ENCODE peak calls at places on chromosomes 2 and 18, in four cellular contexts. W, G, Y and P are unnamed samples.

GRCh38 chr18:8706545-8706980 is 1.2 kb downstream of the MTCL1 start:
- DNase-seq in W (no peak), G (no peak), Y (no peak), P (no peak)

GRCh38 chr18:59898609-59899297 is 1.0 kb upstream of the PMAIP1 start:
- DNase-seq in W (no peak), G (no peak), Y (no peak), P (no peak)

GRCh38 chr18:5298156-5298852 is 2.8 kb upstream of the ZBTB14 start:
- DNase-seq in W (no peak), G (no peak), Y (no peak), P (no peak)

GRCh38 chr2:101219281-101219680 is 33.4 kb upstream of the CNOT11 start:
- DNase-seq in W (no peak), G (no peak), Y (no peak), P (no peak)

GRCh38 chr2:38090928-38091327 is 15.0 kb upstream of the CYP1B1 start:
- DNase-seq in W (no peak), G (no peak), Y (no peak), P (no peak)

GRCh38 chr2:161078211-161078539 is 82.1 kb upstream of the TANK start:
- DNase-seq in W (no peak), G (no peak), Y (no peak), P (no peak)

GRCh38 chr2:205273627-205274026 is 408.7 kb upstream of the NRP2 start:
- DNase-seq in W (no peak), G (no peak), Y (no peak), P (no peak)

GRCh38 chr2:176269319-176270099 is at the start of gene MTX2:
- DNase-seq in W (peak; percentile 71), G (peak; percentile 18), Y (peak; percentile 59), P (no peak)

GRCh38 chr2:66509326-66509811 is 74.4 kb downstream of the MEIS1 start:
- DNase-seq in W (no peak), G (no peak), Y (no peak), P (no peak)

GRCh38 chr2:200081221-200081620 is 125.8 kb downstream of the MAIP1 start:
- DNase-seq in W (no peak), G (no peak), Y (no peak), P (no peak)

GRCh38 chr18:8554354-8554753 is 54.9 kb upstream of the RAB12 start:
- DNase-seq in W (no peak), G (no peak), Y (no peak), P (no peak)

GRCh38 chr2:201127570-201127969 is 11.6 kb downstream of the CFLAR start:
- DNase-seq in W (no peak), G (peak; percentile 18), Y (peak; percentile 80), P (no peak)

GRCh38 chr2:84288335-84288734 is 170.7 kb downstream of the SUCLG1 start:
- DNase-seq in W (no peak), G (no peak), Y (no peak), P (no peak)

GRCh38 chr2:35973737-35974132 is 381.8 kb upstream of the CRIM1 start:
- DNase-seq in W (no peak), G (no peak), Y (no peak), P (no peak)

GRCh38 chr2:221567809-221568208 is 4.3 kb downstream of the EPHA4 start:
- DNase-seq in W (no peak), G (no peak), Y (peak; percentile 20), P (no peak)

GRCh38 chr2:23411752-23412431 is 26.9 kb downstream of the KLHL29 start:
- DNase-seq in W (no peak), G (peak; percentile 83), Y (peak; percentile 93), P (peak; percentile 96)

GRCh38 chr2:39570614-39571013 is 95.1 kb upstream of the TMEM178A start:
- DNase-seq in W (no peak), G (no peak), Y (no peak), P (no peak)

GRCh38 chr2:121052023-121052422 is 233.0 kb downstream of the TFCP2L1 start:
- DNase-seq in W (peak; percentile 19), G (no peak), Y (no peak), P (no peak)

GRCh38 chr2:219851801-219852481 is 224.5 kb downstream of the SLC4A3 start:
- DNase-seq in W (no peak), G (no peak), Y (peak; percentile 12), P (no peak)

GRCh38 chr2:16203069-16203468 is 262.7 kb downstream of the MYCN start:
- DNase-seq in W (no peak), G (no peak), Y (no peak), P (no peak)

GRCh38 chr2:219497495-219498279 is 1.0 kb upstream of the GMPPA start:
- DNase-seq in W (peak; percentile 94), G (peak; percentile 46), Y (peak; percentile 88), P (no peak)

GRCh38 chr2:109721626-109722025 is 72.5 kb upstream of the RGPD5 start:
- DNase-seq in W (no peak), G (no peak), Y (no peak), P (no peak)

GRCh38 chr2:28976584-28976983 is 4.5 kb upstream of the TOGARAM2 start:
- DNase-seq in W (peak; percentile 61), G (no peak), Y (no peak), P (no peak)

GRCh38 chr2:20093263-20094141 is 42.1 kb upstream of the LAPTM4A start:
- DNase-seq in W (peak; percentile 53), G (peak; percentile 37), Y (peak; percentile 67), P (peak; percentile 14)

GRCh38 chr2:101064868-101065549 is 62.9 kb downstream of the RPL31 start:
- DNase-seq in W (no peak), G (no peak), Y (peak; percentile 28), P (no peak)

GRCh38 chr2:54341656-54342055 is 85.6 kb upstream of the TSPYL6 start:
- DNase-seq in W (no peak), G (no peak), Y (no peak), P (no peak)

GRCh38 chr18:78431606-78432005 is 548.0 kb upstream of the SALL3 start:
- DNase-seq in W (no peak), G (no peak), Y (no peak), P (no peak)
- TF ChIP-seq CTCF in W (no peak), G (no peak), Y (no peak), P (no peak)

DNA sequence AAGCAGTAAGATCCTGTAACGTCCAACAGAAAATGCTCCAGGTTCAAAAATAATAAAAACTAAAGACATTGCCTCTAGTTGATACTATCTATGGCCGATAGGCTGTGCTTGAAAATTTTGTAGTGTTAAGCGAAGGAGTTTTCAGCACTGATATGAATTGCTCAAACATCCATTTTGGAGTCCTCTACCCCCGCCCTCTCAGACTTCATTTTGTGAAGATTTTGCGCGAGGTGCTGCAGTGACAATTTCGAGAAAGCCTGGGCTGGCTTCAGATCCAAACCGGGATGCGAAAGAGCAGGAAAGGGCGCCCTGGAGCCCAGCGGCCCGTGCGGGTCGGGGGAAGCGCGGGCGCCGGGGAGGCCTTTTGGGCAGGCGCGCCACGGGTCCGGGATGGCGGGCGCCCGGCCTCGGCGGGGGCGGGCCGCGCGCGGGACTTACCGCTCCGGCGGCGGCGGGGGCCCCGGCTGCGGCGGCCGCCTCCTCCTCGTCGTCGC is 1.8 kb downstream of the SP3 start:
- DNase-seq in W (no peak), G (no peak), Y (peak; percentile 35), P (no peak)
- TF ChIP-seq CTCF in W (no peak), G (peak; percentile 43), Y (peak; percentile 26), P (peak; percentile 16)

GRCh38 chr2:134245340-134245984 is 8.4 kb upstream of the MGAT5 start:
- DNase-seq in W (peak; percentile 72), G (no peak), Y (peak; percentile 56), P (no peak)
- TF ChIP-seq CTCF in W (peak; percentile 53), G (peak; percentile 85), Y (peak; percentile 89), P (peak; percentile 82)

DNA sequence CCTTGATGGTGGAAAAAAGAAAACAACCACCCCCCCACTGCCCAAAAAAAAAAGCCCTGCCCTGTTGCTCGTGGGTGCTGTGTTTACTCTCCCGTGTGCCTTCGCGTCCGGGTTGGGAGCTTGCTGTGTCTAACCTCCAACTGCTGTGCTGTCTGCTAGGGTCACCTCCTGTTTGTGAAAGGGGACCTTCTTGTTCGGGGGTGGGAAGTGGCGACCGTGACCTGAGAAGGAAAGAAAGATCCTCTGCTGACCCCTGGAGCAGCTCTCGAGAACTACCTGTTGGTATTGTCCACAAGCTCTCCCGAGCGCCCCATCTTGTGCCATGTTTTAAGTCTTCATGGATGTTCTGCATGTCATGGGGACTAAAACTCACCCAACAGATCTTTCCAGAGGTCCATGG is 28.0 kb downstream of the MAL start:
- DNase-seq in W (no peak), G (no peak), Y (no peak), P (no peak)
- TF ChIP-seq CTCF in W (no peak), G (no peak), Y (no peak), P (no peak)

GRCh38 chr2:27832396-27832795 is 57.8 kb downstream of the RBKS start:
- DNase-seq in W (no peak), G (no peak), Y (peak; percentile 64), P (peak; percentile 65)

GRCh38 chr2:27833931-27834330 is 56.3 kb downstream of the RBKS start:
- DNase-seq in W (no peak), G (no peak), Y (peak; percentile 35), P (peak; percentile 41)

GRCh38 chr2:27829791-27830190 is 58.3 kb downstream of the MRPL33 start:
- DNase-seq in W (no peak), G (no peak), Y (no peak), P (no peak)

GRCh38 chr2:27830616-27831120 is 59.1 kb downstream of the MRPL33 start:
- DNase-seq in W (no peak), G (no peak), Y (no peak), P (no peak)

DNA sequence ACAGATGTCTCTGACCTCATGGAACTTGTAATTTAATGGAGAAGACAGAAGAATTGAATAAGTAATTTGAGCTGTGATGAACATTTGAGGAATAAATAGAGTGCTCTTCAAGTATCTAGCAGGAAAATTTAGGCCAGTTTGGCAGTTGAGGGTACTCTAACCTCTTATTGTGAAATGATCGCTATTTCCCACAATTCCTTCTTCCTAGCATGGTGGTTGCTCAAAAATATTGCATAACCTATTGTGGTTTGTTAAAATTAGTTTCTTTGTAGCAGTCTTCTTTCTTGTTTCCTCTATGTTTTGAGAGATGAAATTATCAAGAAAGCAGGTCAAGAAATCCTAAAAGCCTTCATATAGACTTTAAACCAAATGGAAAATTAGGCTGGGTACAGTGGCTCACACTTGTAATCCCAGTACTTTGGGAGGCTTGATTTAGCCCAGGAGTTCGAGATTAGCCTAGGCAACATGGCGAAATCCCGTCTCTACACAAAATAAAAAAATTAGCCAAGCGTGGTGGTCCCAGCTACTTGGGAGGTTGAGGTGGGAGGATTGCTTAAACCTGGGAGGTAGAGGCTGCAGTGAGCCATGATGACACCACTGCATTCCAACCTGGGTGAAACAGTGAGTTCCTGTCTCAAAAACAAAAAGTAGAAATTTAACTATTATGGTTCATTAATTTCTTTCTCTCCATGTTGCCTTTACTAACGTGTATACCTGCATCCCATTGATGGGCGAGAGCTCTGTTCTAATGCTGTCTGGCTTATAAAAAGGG is 58.7 kb downstream of the RBKS start:
- DNase-seq in W (no peak), G (no peak), Y (no peak), P (no peak)
- TF ChIP-seq CTCF in W (no peak), G (no peak), Y (no peak), P (no peak)

GRCh38 chr2:71559080-71559827 is 105.9 kb downstream of the DYSF start:
- DNase-seq in W (no peak), G (no peak), Y (no peak), P (no peak)

GRCh38 chr2:71556811-71557210 is 103.5 kb downstream of the DYSF start:
- DNase-seq in W (no peak), G (no peak), Y (no peak), P (no peak)

GRCh38 chr2:71558300-71559051 is 105.1 kb downstream of the DYSF start:
- DNase-seq in W (no peak), G (no peak), Y (no peak), P (no peak)

GRCh38 chr2:71555798-71556454 is 102.6 kb downstream of the DYSF start:
- DNase-seq in W (no peak), G (no peak), Y (no peak), P (no peak)

GRCh38 chr2:71557321-71557720 is 104.0 kb downstream of the DYSF start:
- DNase-seq in W (no peak), G (no peak), Y (no peak), P (no peak)
- TF ChIP-seq CTCF in W (no peak), G (no peak), Y (no peak), P (no peak)